ENCODE peak calls at places on chromosomes 11 and 22, in nine cellular contexts. I, Y, S, O, H, U, L, P and C are unnamed samples.

GRCh38 chr22:40637181-40638150 is 947 bp upstream of the MRTFA start:
- DNase-seq in P (no peak), L (peak; percentile 37), U (peak; percentile 44), I (no peak), Y (no peak), S (peak; percentile 7), H (peak; percentile 43), O (peak; percentile 79), C (peak; percentile 65)

GRCh38 chr22:22785316-22786065 is 102.1 kb upstream of the IGLL5 start:
- DNase-seq in H (no peak), O (no peak), I (no peak), P (no peak), Y (no peak), S (no peak), L (peak; percentile 25), U (no peak), C (no peak)

GRCh38 chr22:30143265-30143664 is 63.0 kb downstream of the HORMAD2 start:
- DNase-seq in O (no peak), I (no peak), S (no peak), Y (no peak), U (no peak), P (no peak), L (no peak), H (no peak), C (no peak)

GRCh38 chr11:65903068-65903481 is 2.9 kb upstream of the FOSL1 start:
- DNase-seq in L (peak; percentile 72), H (no peak), S (peak; percentile 96), Y (peak; percentile 28), P (no peak), O (peak; percentile 95), U (no peak), I (peak; percentile 90), C (peak; percentile 69)

GRCh38 chr11:94749367-94749766 is 18.8 kb upstream of the AMOTL1 start:
- DNase-seq in I (no peak), O (peak; percentile 77), L (no peak), S (peak; percentile 99), P (no peak), Y (no peak), H (no peak), U (no peak), C (no peak)

GRCh38 chr11:120663142-120663541 is 151.6 kb downstream of the GRIK4 start:
- DNase-seq in H (peak; percentile 24), P (no peak), L (no peak), O (no peak), Y (no peak), S (no peak), U (no peak), I (no peak), C (no peak)

GRCh38 chr11:126405906-126406305 is 50.4 kb downstream of the ST3GAL4 start:
- DNase-seq in O (no peak), S (peak; percentile 90), Y (no peak), U (no peak), H (no peak), I (peak; percentile 42), P (no peak), L (no peak), C (no peak)

GRCh38 chr11:63551889-63552266 is 11.3 kb downstream of the PLAAT2 start:
- DNase-seq in P (no peak), S (no peak), O (no peak), Y (no peak), U (no peak), H (no peak), I (no peak), L (no peak), C (no peak)

GRCh38 chr11:62614275-62614674 is 1.2 kb downstream of the ROM1 start:
- DNase-seq in I (no peak), S (peak; percentile 72), L (no peak), P (no peak), Y (no peak), U (no peak), O (peak; percentile 63), H (no peak), C (peak; percentile 77)

GRCh38 chr11:44855138-44855849 is 95.4 kb downstream of the TP53I11 start:
- DNase-seq in P (no peak), S (peak; percentile 56), L (no peak), U (no peak), O (peak; percentile 29), I (no peak), Y (no peak), H (no peak), C (no peak)

GRCh38 chr11:74550991-74551753 is 41.2 kb upstream of the POLD3 start:
- DNase-seq in O (no peak), I (no peak), L (no peak), H (no peak), P (no peak), U (no peak), S (no peak), Y (no peak), C (no peak)

GRCh38 chr11:59802639-59803176 is 7.9 kb downstream of the MRPL16 start:
- DNase-seq in L (peak; percentile 58), O (peak; percentile 75), I (peak; percentile 46), P (peak; percentile 42), S (peak; percentile 84), U (peak; percentile 65), Y (peak; percentile 45), H (peak; percentile 73), C (peak; percentile 62)

GRCh38 chr22:17513612-17514011 is 49.7 kb upstream of the SLC25A18 start:
- DNase-seq in L (no peak), H (no peak), I (no peak), O (no peak), S (no peak), Y (no peak), U (no peak), P (no peak), C (no peak)

GRCh38 chr11:128908391-128909246 is 17.5 kb downstream of the KCNJ5 start:
- DNase-seq in L (no peak), U (no peak), Y (no peak), S (peak; percentile 71), P (peak; percentile 74), H (no peak), O (peak; percentile 90), I (peak; percentile 45), C (peak; percentile 47)

GRCh38 chr11:131670876-131671275 is 300.5 kb downstream of the NTM start:
- DNase-seq in O (no peak), L (no peak), H (no peak), I (no peak), P (no peak), S (no peak), U (no peak), Y (no peak), C (no peak)

GRCh38 chr11:16153951-16154350 is 202.4 kb downstream of the SOX6 start:
- DNase-seq in P (no peak), H (no peak), O (no peak), Y (no peak), S (peak; percentile 19), I (no peak), L (no peak), U (no peak), C (no peak)

GRCh38 chr11:16151138-16151537 is 205.2 kb downstream of the SOX6 start:
- DNase-seq in P (no peak), I (no peak), Y (no peak), L (no peak), U (no peak), H (no peak), O (no peak), S (no peak), C (no peak)

GRCh38 chr11:16148301-16148787 is 208.0 kb downstream of the SOX6 start:
- DNase-seq in P (no peak), O (no peak), S (no peak), Y (peak; percentile 55), H (no peak), I (no peak), L (no peak), U (no peak), C (peak; percentile 32)
- TF ChIP-seq EZH2phosphoT487 in P (no peak), O (no peak), S (no peak), Y (no peak), H (no peak), I (no peak), L (no peak), U (no peak), C (no peak)

GRCh38 chr11:32081129-32081641 is 9.7 kb upstream of the RCN1 start:
- DNase-seq in Y (no peak), I (no peak), S (peak; percentile 59), O (peak; percentile 78), H (no peak), P (no peak), U (peak; percentile 49), L (no peak), C (peak; percentile 35)

GRCh38 chr11:32081901-32082300 is 9.0 kb upstream of the RCN1 start:
- DNase-seq in O (no peak), L (no peak), P (no peak), H (no peak), I (no peak), S (no peak), Y (no peak), U (no peak), C (no peak)

GRCh38 chr11:32079511-32079910 is 11.4 kb upstream of the RCN1 start:
- DNase-seq in P (no peak), I (no peak), S (no peak), H (no peak), O (no peak), Y (no peak), U (no peak), L (no peak), C (no peak)

GRCh38 chr11:32082346-32082986 is 8.4 kb upstream of the RCN1 start:
- DNase-seq in L (no peak), O (no peak), Y (no peak), H (no peak), I (no peak), U (no peak), S (no peak), P (no peak), C (no peak)

DNA sequence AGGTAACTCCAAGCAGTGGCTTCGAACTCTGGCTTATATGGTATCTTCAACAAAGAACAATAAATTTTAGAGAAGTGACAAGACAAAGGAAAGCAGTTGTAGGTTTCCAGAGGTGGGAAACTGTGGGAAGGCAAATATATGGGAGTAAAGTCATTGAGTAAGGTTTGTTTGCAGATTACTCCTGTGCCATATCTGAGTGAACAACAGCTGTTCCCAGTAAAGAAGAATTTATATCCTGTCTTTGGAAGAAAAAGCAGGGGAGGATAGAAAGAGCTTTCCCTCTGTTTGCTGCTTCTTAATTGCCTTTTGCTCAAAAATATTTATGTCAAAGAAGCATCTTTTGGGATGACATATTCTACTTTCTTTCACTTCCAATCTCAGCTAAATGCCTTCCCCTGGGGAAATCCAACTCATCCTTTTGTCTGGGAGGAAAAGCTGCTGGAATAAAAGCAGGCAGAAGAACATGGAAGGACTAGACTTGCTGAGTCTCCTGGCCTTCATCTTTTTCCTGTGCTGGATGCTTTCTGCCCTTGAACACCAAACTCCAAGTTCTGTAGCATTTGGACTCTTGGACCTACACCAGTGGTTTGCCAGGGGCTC is 10.4 kb upstream of the RCN1 start:
- DNase-seq in S (no peak), P (no peak), H (no peak), L (no peak), Y (no peak), O (no peak), U (no peak), I (no peak), C (no peak)
- TF ChIP-seq EZH2phosphoT487 in S (no peak), P (no peak), H (no peak), L (no peak), Y (no peak), O (no peak), U (no peak), I (no peak), C (no peak)

GRCh38 chr22:21760640-21761039 is 25.0 kb upstream of the YPEL1 start:
- DNase-seq in U (peak; percentile 54), L (no peak), S (peak; percentile 8), H (no peak), Y (no peak), P (no peak), I (no peak), O (peak; percentile 46), C (no peak)
- TF ChIP-seq EZH2phosphoT487 in U (no peak), L (no peak), S (no peak), H (no peak), Y (no peak), P (no peak), I (no peak), O (no peak), C (no peak)

GRCh38 chr11:7573193-7573557 is 59.4 kb downstream of the PPFIBP2 start:
- DNase-seq in I (no peak), H (no peak), O (peak; percentile 54), P (no peak), U (no peak), L (no peak), S (no peak), Y (no peak), C (no peak)
- TF ChIP-seq EZH2phosphoT487 in I (no peak), H (no peak), O (no peak), P (no peak), U (no peak), L (no peak), S (no peak), Y (no peak), C (no peak)